ENCODE peak calls at places on chromosomes 6 and 20, in eight cellular contexts. B, K, C, T, P, Q, F and X are unnamed samples.

GRCh38 chr6:154466139-154466538 is 44.3 kb downstream of the CNKSR3 start:
- DNase-seq in P (no peak), F (no peak), C (no peak), B (no peak), K (no peak), T (no peak), Q (no peak), X (no peak)

GRCh38 chr6:100276311-100277057 is 188.2 kb downstream of the SIM1 start:
- DNase-seq in T (no peak), F (no peak), B (no peak), P (no peak), K (no peak), Q (no peak), C (no peak), X (no peak)

GRCh38 chr20:36975085-36975829 is 23.7 kb upstream of the SAMHD1 start:
- DNase-seq in K (peak), B (no peak), T (no peak), C (no peak), P (peak), F (no peak), Q (no peak), X (no peak)

GRCh38 chr6:22828179-22829062 is 259.1 kb downstream of the HDGFL1 start:
- DNase-seq in F (peak), C (no peak), Q (peak), T (no peak), K (no peak), B (no peak), P (no peak), X (no peak)

GRCh38 chr20:22687676-22688360 is 103.4 kb upstream of the FOXA2 start:
- DNase-seq in B (no peak), T (no peak), P (no peak), K (no peak), F (no peak), Q (no peak), C (no peak), X (no peak)

GRCh38 chr6:137148291-137149076 is 25.0 kb downstream of the IL22RA2 start:
- DNase-seq in P (no peak), B (no peak), F (no peak), Q (peak), T (no peak), K (no peak), C (no peak), X (no peak)

GRCh38 chr6:140319209-140319608 is 944.8 kb upstream of the CITED2 start:
- DNase-seq in C (no peak), P (no peak), F (no peak), B (no peak), K (peak), Q (peak), T (no peak), X (no peak)

GRCh38 chr20:25676164-25676809 is 20.4 kb downstream of the ZNF337 start:
- DNase-seq in K (peak), T (no peak), P (no peak), B (no peak), C (no peak), F (no peak), Q (peak), X (no peak)

GRCh38 chr20:9408422-9409300 is 105.7 kb upstream of the LAMP5 start:
- DNase-seq in K (no peak), C (no peak), B (no peak), T (no peak), P (no peak), Q (peak), F (peak), X (no peak)

GRCh38 chr6:31478186-31478950 is 19.6 kb upstream of the MICB start:
- DNase-seq in P (no peak), F (no peak), Q (no peak), T (no peak), K (no peak), C (no peak), B (no peak), X (no peak)

GRCh38 chr6:35177139-35177538 is 36.0 kb upstream of the TCP11 start:
- DNase-seq in Q (no peak), C (no peak), K (no peak), T (no peak), P (no peak), F (no peak), B (no peak), X (no peak)

GRCh38 chr6:147604373-147604772 is 95.9 kb downstream of the SAMD5 start:
- DNase-seq in F (peak), P (no peak), Q (no peak), K (no peak), T (no peak), B (no peak), C (no peak), X (no peak)